ENCODE peak calls at places on chromosomes 6 and 20, in five cellular contexts. W, B, C, Z and G are unnamed samples.

GRCh38 chr6:11556308-11556707 is 18.8 kb downstream of the TMEM170B start:
- DNase-seq in W (no peak), B (no peak), C (no peak), Z (no peak), G (no peak)

GRCh38 chr6:7879579-7879978 is 31.0 kb downstream of the TXNDC5 start:
- DNase-seq in W (no peak), B (no peak), C (no peak), Z (no peak), G (no peak)

GRCh38 chr6:31945507-31946369 is at the start of gene CFB:
- DNase-seq in W (no peak), B (no peak), C (no peak), Z (no peak), G (peak; percentile 93)

GRCh38 chr20:63652192-63652980 is 838 bp downstream of the STMN3 start:
- DNase-seq in W (peak; percentile 43), B (no peak), C (no peak), Z (no peak), G (no peak)

GRCh38 chr20:36499723-36500501 is 41.4 kb upstream of the MYL9 start:
- DNase-seq in W (no peak), B (no peak), C (no peak), Z (no peak), G (peak; percentile 40)

GRCh38 chr6:26215200-26216014 is 128.2 kb downstream of the HFE start:
- DNase-seq in W (peak; percentile 77), B (no peak), C (no peak), Z (peak; percentile 50), G (no peak)

GRCh38 chr6:168181776-168182765 is 103.1 kb upstream of the FRMD1 start:
- DNase-seq in W (no peak), B (no peak), C (no peak), Z (no peak), G (no peak)

GRCh38 chr6:150800596-150801310 is 64.7 kb upstream of the MTHFD1L start:
- DNase-seq in W (no peak), B (no peak), C (no peak), Z (no peak), G (peak; percentile 24)